ENCODE peak calls at places on chromosomes 4 and X, in eight cellular contexts. One of them, this sample, is unnamed.

GRCh38 chr4:75671802-75672421 is 1.3 kb downstream of the G3BP2 start:
- DNase-seq in CD8-positive, alpha-beta T cell: no peak
- DNase-seq in GM12878: no peak
- DNase-seq in lung: no peak
- DNase-seq in nephron progenitor cell: no peak
- DNase-seq in ovary: no peak
- DNase-seq in RWPE1: no peak
- DNase-seq in astrocyte of the spinal cord: peak
- DNase-seq in this sample: no peak

GRCh38 chrX:153488231-153488914 is 6.4 kb upstream of the BGN start:
- DNase-seq in CD8-positive, alpha-beta T cell: no peak
- DNase-seq in GM12878: no peak
- DNase-seq in lung: no peak
- DNase-seq in nephron progenitor cell: peak
- DNase-seq in ovary: peak
- DNase-seq in RWPE1: no peak
- DNase-seq in astrocyte of the spinal cord: peak
- DNase-seq in this sample: no peak

GRCh38 chr4:71188197-71188625 is 150.6 kb upstream of the SLC4A4 start:
- DNase-seq in CD8-positive, alpha-beta T cell: no peak
- DNase-seq in GM12878: no peak
- DNase-seq in lung: no peak
- DNase-seq in nephron progenitor cell: peak
- DNase-seq in ovary: no peak
- DNase-seq in RWPE1: no peak
- DNase-seq in astrocyte of the spinal cord: peak
- DNase-seq in this sample: no peak

GRCh38 chrX:27380163-27380845 is 82.8 kb downstream of the PPP4R3C start:
- DNase-seq in CD8-positive, alpha-beta T cell: no peak
- DNase-seq in GM12878: no peak
- DNase-seq in lung: no peak
- DNase-seq in nephron progenitor cell: no peak
- DNase-seq in ovary: no peak
- DNase-seq in RWPE1: no peak
- DNase-seq in astrocyte of the spinal cord: no peak
- DNase-seq in this sample: no peak

GRCh38 chrX:16436348-16437188 is 213.4 kb upstream of the S100G start:
- DNase-seq in CD8-positive, alpha-beta T cell: peak
- DNase-seq in GM12878: peak
- DNase-seq in lung: peak
- DNase-seq in nephron progenitor cell: peak
- DNase-seq in ovary: peak
- DNase-seq in RWPE1: peak
- DNase-seq in astrocyte of the spinal cord: peak
- DNase-seq in this sample: peak

GRCh38 chr4:143773998-143774898 is 73.8 kb upstream of the FREM3 start:
- DNase-seq in CD8-positive, alpha-beta T cell: no peak
- DNase-seq in GM12878: peak
- DNase-seq in lung: peak
- DNase-seq in nephron progenitor cell: peak
- DNase-seq in ovary: no peak
- DNase-seq in RWPE1: peak
- DNase-seq in astrocyte of the spinal cord: peak
- DNase-seq in this sample: peak

GRCh38 chrX:43745938-43746721 is 90.0 kb downstream of the MAOA start:
- DNase-seq in CD8-positive, alpha-beta T cell: no peak
- DNase-seq in GM12878: no peak
- DNase-seq in lung: no peak
- DNase-seq in nephron progenitor cell: no peak
- DNase-seq in ovary: no peak
- DNase-seq in RWPE1: no peak
- DNase-seq in astrocyte of the spinal cord: peak
- DNase-seq in this sample: no peak

GRCh38 chr4:126564283-126564854 is 1068.4 kb upstream of the INTU start:
- DNase-seq in CD8-positive, alpha-beta T cell: no peak
- DNase-seq in GM12878: no peak
- DNase-seq in lung: no peak
- DNase-seq in nephron progenitor cell: no peak
- DNase-seq in ovary: no peak
- DNase-seq in RWPE1: no peak
- DNase-seq in astrocyte of the spinal cord: no peak
- DNase-seq in this sample: no peak

GRCh38 chrX:39845289-39845688 is 252.5 kb downstream of the BCOR start:
- DNase-seq in CD8-positive, alpha-beta T cell: no peak
- DNase-seq in GM12878: no peak
- DNase-seq in lung: no peak
- DNase-seq in nephron progenitor cell: no peak
- DNase-seq in ovary: no peak
- DNase-seq in RWPE1: no peak
- DNase-seq in astrocyte of the spinal cord: no peak
- DNase-seq in this sample: no peak

GRCh38 chr4:141788169-141788915 is 152.0 kb downstream of the IL15 start:
- DNase-seq in CD8-positive, alpha-beta T cell: no peak
- DNase-seq in GM12878: no peak
- DNase-seq in lung: no peak
- DNase-seq in nephron progenitor cell: no peak
- DNase-seq in ovary: no peak
- DNase-seq in RWPE1: no peak
- DNase-seq in astrocyte of the spinal cord: no peak
- DNase-seq in this sample: no peak

GRCh38 chr4:176708771-176709311 is 83.9 kb downstream of the VEGFC start:
- DNase-seq in CD8-positive, alpha-beta T cell: no peak
- DNase-seq in GM12878: no peak
- DNase-seq in lung: no peak
- DNase-seq in nephron progenitor cell: no peak
- DNase-seq in ovary: no peak
- DNase-seq in RWPE1: no peak
- DNase-seq in astrocyte of the spinal cord: no peak
- DNase-seq in this sample: no peak

GRCh38 chr4:783133-783541 is 42.8 kb downstream of the CPLX1 start:
- DNase-seq in CD8-positive, alpha-beta T cell: no peak
- DNase-seq in GM12878: no peak
- DNase-seq in lung: no peak
- DNase-seq in nephron progenitor cell: no peak
- DNase-seq in ovary: peak
- DNase-seq in RWPE1: no peak
- DNase-seq in astrocyte of the spinal cord: no peak
- DNase-seq in this sample: no peak

GRCh38 chr4:56424697-56425514 is 10.5 kb downstream of the PPAT start:
- DNase-seq in CD8-positive, alpha-beta T cell: no peak
- DNase-seq in GM12878: no peak
- DNase-seq in lung: no peak
- DNase-seq in nephron progenitor cell: peak
- DNase-seq in ovary: no peak
- DNase-seq in RWPE1: peak
- DNase-seq in astrocyte of the spinal cord: peak
- DNase-seq in this sample: no peak

GRCh38 chrX:118698516-118699247 is 28.7 kb upstream of the IL13RA1 start:
- DNase-seq in CD8-positive, alpha-beta T cell: no peak
- DNase-seq in GM12878: no peak
- DNase-seq in lung: no peak
- DNase-seq in nephron progenitor cell: no peak
- DNase-seq in ovary: no peak
- DNase-seq in RWPE1: peak
- DNase-seq in astrocyte of the spinal cord: no peak
- DNase-seq in this sample: no peak

GRCh38 chr4:127708985-127709384 is 21.2 kb upstream of the SLC25A31 start:
- DNase-seq in CD8-positive, alpha-beta T cell: no peak
- DNase-seq in GM12878: no peak
- DNase-seq in lung: no peak
- DNase-seq in nephron progenitor cell: no peak
- DNase-seq in ovary: no peak
- DNase-seq in RWPE1: peak
- DNase-seq in astrocyte of the spinal cord: peak
- DNase-seq in this sample: peak

GRCh38 chr4:90357117-90357710 is 230.0 kb downstream of the CCSER1 start:
- DNase-seq in CD8-positive, alpha-beta T cell: no peak
- DNase-seq in GM12878: no peak
- DNase-seq in lung: no peak
- DNase-seq in nephron progenitor cell: no peak
- DNase-seq in ovary: no peak
- DNase-seq in RWPE1: peak
- DNase-seq in astrocyte of the spinal cord: peak
- DNase-seq in this sample: peak

GRCh38 chrX:40107291-40108083 is 9.7 kb upstream of the BCOR start:
- DNase-seq in CD8-positive, alpha-beta T cell: no peak
- DNase-seq in GM12878: no peak
- DNase-seq in lung: no peak
- DNase-seq in nephron progenitor cell: peak
- DNase-seq in ovary: peak
- DNase-seq in RWPE1: no peak
- DNase-seq in astrocyte of the spinal cord: no peak
- DNase-seq in this sample: no peak

GRCh38 chr4:17665852-17666251 is 51.4 kb downstream of the MED28 start:
- DNase-seq in CD8-positive, alpha-beta T cell: no peak
- DNase-seq in GM12878: no peak
- DNase-seq in lung: no peak
- DNase-seq in nephron progenitor cell: no peak
- DNase-seq in ovary: no peak
- DNase-seq in RWPE1: no peak
- DNase-seq in astrocyte of the spinal cord: no peak
- DNase-seq in this sample: no peak

GRCh38 chr4:183876268-183876934 is 28.7 kb upstream of the STOX2 start:
- DNase-seq in CD8-positive, alpha-beta T cell: no peak
- DNase-seq in GM12878: no peak
- DNase-seq in lung: peak
- DNase-seq in nephron progenitor cell: no peak
- DNase-seq in ovary: peak
- DNase-seq in RWPE1: peak
- DNase-seq in astrocyte of the spinal cord: peak
- DNase-seq in this sample: peak

GRCh38 chrX:24175276-24175675 is 25.7 kb downstream of the ZFX start:
- DNase-seq in CD8-positive, alpha-beta T cell: no peak
- DNase-seq in GM12878: no peak
- DNase-seq in lung: no peak
- DNase-seq in nephron progenitor cell: no peak
- DNase-seq in ovary: no peak
- DNase-seq in RWPE1: no peak
- DNase-seq in astrocyte of the spinal cord: no peak
- DNase-seq in this sample: no peak

DNA sequence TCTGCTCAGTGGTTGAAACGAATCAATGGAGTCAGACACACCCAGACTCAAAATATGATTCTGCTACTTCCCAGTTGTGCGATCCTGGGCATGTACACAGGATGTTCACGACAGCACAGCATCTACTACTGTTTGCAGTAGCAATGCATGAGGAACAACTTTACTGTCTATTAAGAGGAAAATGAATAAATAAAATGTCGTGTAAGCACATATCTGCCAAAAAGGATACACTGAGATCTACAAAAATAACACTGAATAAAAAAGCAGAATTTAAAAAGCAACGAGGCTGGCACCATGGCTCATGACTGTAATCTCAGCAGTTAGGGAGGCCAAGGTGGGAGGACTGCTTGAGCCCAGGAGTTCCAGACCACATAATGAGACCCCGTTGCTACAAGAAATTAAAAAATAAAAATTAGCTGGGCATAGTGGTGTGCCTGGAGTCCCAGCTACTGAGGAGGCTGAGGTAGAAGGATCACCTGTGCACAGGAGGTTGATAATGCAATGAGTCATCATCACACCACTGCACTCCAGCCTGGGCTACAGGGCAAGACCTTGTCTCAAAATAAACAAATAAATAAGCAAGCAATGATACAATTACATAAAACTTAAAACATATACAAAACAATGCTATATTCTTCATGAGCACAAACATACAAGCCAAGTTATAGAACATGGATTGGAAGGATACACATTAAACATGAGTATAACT is 8.7 kb downstream of the CFAP97 start:
- DNase-seq in CD8-positive, alpha-beta T cell: no peak
- DNase-seq in GM12878: no peak
- DNase-seq in lung: no peak
- DNase-seq in nephron progenitor cell: no peak
- DNase-seq in ovary: no peak
- DNase-seq in RWPE1: no peak
- DNase-seq in astrocyte of the spinal cord: no peak
- DNase-seq in this sample: no peak
- TF ChIP-seq CTCF in CD8-positive, alpha-beta T cell: no peak
- TF ChIP-seq CTCF in GM12878: no peak
- TF ChIP-seq CTCF in lung: no peak
- TF ChIP-seq CTCF in nephron progenitor cell: no peak
- TF ChIP-seq CTCF in ovary: no peak
- TF ChIP-seq CTCF in RWPE1: no peak
- TF ChIP-seq CTCF in astrocyte of the spinal cord: no peak
- TF ChIP-seq CTCF in this sample: no peak

DNA sequence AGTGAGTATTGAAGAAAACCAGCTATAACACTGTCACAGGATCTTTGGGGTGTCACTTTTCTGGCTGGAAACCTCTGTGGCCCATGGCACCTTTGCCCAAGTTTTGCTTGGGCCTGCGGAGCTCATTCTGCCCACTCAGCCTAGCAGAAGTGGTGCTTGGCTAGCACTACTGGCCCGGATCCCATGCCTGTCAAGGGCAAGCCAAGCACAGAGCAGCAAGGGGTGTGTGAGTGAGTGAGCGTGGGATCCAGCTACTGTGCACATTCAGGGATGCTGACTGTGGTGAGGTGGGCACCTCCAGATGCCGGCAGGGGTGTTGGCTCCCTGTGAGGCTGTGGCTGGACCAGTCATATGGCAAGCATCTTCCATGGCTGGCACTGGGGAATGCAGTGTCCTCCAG is 55.4 kb upstream of the RASGEF1B start:
- DNase-seq in CD8-positive, alpha-beta T cell: no peak
- DNase-seq in GM12878: no peak
- DNase-seq in lung: peak
- DNase-seq in nephron progenitor cell: no peak
- DNase-seq in ovary: no peak
- DNase-seq in RWPE1: no peak
- DNase-seq in astrocyte of the spinal cord: no peak
- DNase-seq in this sample: no peak
- TF ChIP-seq CTCF in CD8-positive, alpha-beta T cell: no peak
- TF ChIP-seq CTCF in GM12878: no peak
- TF ChIP-seq CTCF in lung: no peak
- TF ChIP-seq CTCF in nephron progenitor cell: no peak
- TF ChIP-seq CTCF in ovary: no peak
- TF ChIP-seq CTCF in RWPE1: no peak
- TF ChIP-seq CTCF in astrocyte of the spinal cord: no peak
- TF ChIP-seq CTCF in this sample: no peak

GRCh38 chrX:87664381-87664780 is 146.8 kb downstream of the KLHL4 start:
- DNase-seq in CD8-positive, alpha-beta T cell: no peak
- DNase-seq in GM12878: no peak
- DNase-seq in lung: no peak
- DNase-seq in nephron progenitor cell: no peak
- DNase-seq in ovary: no peak
- DNase-seq in RWPE1: peak
- DNase-seq in astrocyte of the spinal cord: peak
- DNase-seq in this sample: peak
- TF ChIP-seq CTCF in CD8-positive, alpha-beta T cell: no peak
- TF ChIP-seq CTCF in GM12878: peak
- TF ChIP-seq CTCF in lung: peak
- TF ChIP-seq CTCF in nephron progenitor cell: peak
- TF ChIP-seq CTCF in ovary: peak
- TF ChIP-seq CTCF in RWPE1: peak
- TF ChIP-seq CTCF in astrocyte of the spinal cord: peak
- TF ChIP-seq CTCF in this sample: peak

DNA sequence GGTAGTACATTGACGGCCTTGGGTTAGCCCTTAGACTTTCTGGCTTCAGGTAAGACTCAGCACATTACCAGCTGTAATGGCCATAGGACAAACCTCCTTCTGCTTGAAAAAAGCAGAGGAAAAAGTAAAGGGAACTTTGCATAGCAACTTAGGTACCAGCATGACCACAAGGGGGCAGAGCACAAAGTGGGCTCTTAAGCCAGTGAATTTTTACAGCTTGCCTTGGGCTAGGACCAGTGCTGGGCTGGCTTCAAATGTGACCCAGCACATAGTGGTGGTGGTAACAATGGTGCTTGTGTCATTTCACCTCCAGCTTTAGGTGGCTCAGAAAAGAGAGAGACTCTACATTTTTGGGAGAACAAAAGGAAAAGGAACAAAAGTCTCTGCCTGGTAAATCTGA is 66.1 kb downstream of the KLHL4 start:
- DNase-seq in CD8-positive, alpha-beta T cell: no peak
- DNase-seq in GM12878: no peak
- DNase-seq in lung: no peak
- DNase-seq in nephron progenitor cell: peak
- DNase-seq in ovary: no peak
- DNase-seq in RWPE1: no peak
- DNase-seq in astrocyte of the spinal cord: no peak
- DNase-seq in this sample: no peak
- TF ChIP-seq CTCF in CD8-positive, alpha-beta T cell: no peak
- TF ChIP-seq CTCF in GM12878: peak
- TF ChIP-seq CTCF in lung: no peak
- TF ChIP-seq CTCF in nephron progenitor cell: peak
- TF ChIP-seq CTCF in ovary: no peak
- TF ChIP-seq CTCF in RWPE1: no peak
- TF ChIP-seq CTCF in astrocyte of the spinal cord: peak
- TF ChIP-seq CTCF in this sample: peak